ENCODE peak calls at places on chromosomes 11 and 22, in eight cellular contexts. L, I, A, Q, K, C, E and R are unnamed samples.

GRCh38 chr11:30873924-30874323 is 287.8 kb upstream of the MPPED2 start:
- ATAC-seq in L (no peak), K (no peak), I (no peak), Q (no peak), E (no peak), C (no peak), A (no peak), R (no peak)

GRCh38 chr22:38531251-38531956 is 25.3 kb upstream of the DDX17 start:
- ATAC-seq in L (no peak), A (no peak), C (no peak), I (no peak), K (no peak), Q (no peak), E (no peak), R (no peak)

GRCh38 chr11:86129775-86130540 is 61.1 kb upstream of the PICALM start:
- ATAC-seq in K (no peak), Q (peak), L (no peak), C (no peak), A (no peak), I (no peak), E (no peak), R (no peak)

GRCh38 chr11:130487390-130488186 is 39.1 kb downstream of the ADAMTS15 start:
- ATAC-seq in C (peak), K (peak), Q (no peak), L (no peak), E (no peak), I (no peak), A (peak), R (no peak)

GRCh38 chr11:120532082-120532481 is 20.5 kb downstream of the GRIK4 start:
- ATAC-seq in L (no peak), Q (no peak), A (no peak), E (no peak), I (no peak), C (no peak), K (peak), R (no peak)

GRCh38 chr22:28948404-28948803 is 65.0 kb downstream of the ZNRF3 start:
- ATAC-seq in K (peak), E (no peak), L (no peak), Q (no peak), A (no peak), C (no peak), I (no peak), R (no peak)

GRCh38 chr22:23237841-23238240 is 57.5 kb downstream of the BCR start:
- ATAC-seq in L (no peak), E (no peak), A (no peak), I (no peak), Q (no peak), K (no peak), C (no peak), R (no peak)

GRCh38 chr11:44623321-44623715 is 57.9 kb downstream of the CD82 start:
- ATAC-seq in K (no peak), L (no peak), Q (peak), I (no peak), E (no peak), A (no peak), C (no peak), R (no peak)

GRCh38 chr11:75191330-75191717 is 40.4 kb downstream of the SLCO2B1 start:
- ATAC-seq in K (peak), A (no peak), I (no peak), C (no peak), Q (no peak), E (peak), L (no peak), R (no peak)

GRCh38 chr11:116890193-116890592 is 52.8 kb upstream of the APOA1 start:
- ATAC-seq in L (no peak), C (no peak), Q (peak), I (no peak), E (no peak), K (no peak), A (no peak), R (no peak)

GRCh38 chr11:25734592-25735211 is 597.2 kb upstream of the ANO3 start:
- ATAC-seq in I (no peak), C (peak), A (no peak), E (peak), L (no peak), K (no peak), Q (no peak), R (no peak)

GRCh38 chr11:84289381-84289906 is 1003.3 kb upstream of the CCDC90B start:
- ATAC-seq in K (no peak), A (no peak), L (no peak), E (no peak), Q (peak), I (no peak), C (no peak), R (no peak)

GRCh38 chr11:64814712-64815187 is 4.4 kb upstream of the MEN1 start:
- ATAC-seq in K (no peak), I (no peak), E (no peak), C (no peak), L (no peak), Q (peak), A (no peak), R (no peak)

GRCh38 chr22:42277988-42278776 is 7.7 kb upstream of the TCF20 start:
- ATAC-seq in I (peak), A (peak), E (peak), L (no peak), K (no peak), Q (peak), C (no peak), R (no peak)

GRCh38 chr11:119764108-119764874 is 35.3 kb upstream of the NECTIN1 start:
- ATAC-seq in C (peak), E (peak), A (peak), I (no peak), Q (no peak), L (no peak), K (no peak), R (peak)

GRCh38 chr11:75182652-75183051 is 31.7 kb downstream of the SLCO2B1 start:
- ATAC-seq in A (no peak), E (no peak), L (no peak), C (peak), I (no peak), K (no peak), Q (no peak), R (peak)

GRCh38 chr11:58727415-58727797 is 4.3 kb downstream of the GLYAT start:
- ATAC-seq in E (no peak), A (no peak), Q (no peak), L (no peak), K (no peak), C (no peak), I (peak), R (no peak)

GRCh38 chr11:69272055-69272454 is 21.9 kb upstream of the MYEOV start:
- ATAC-seq in L (no peak), I (no peak), K (no peak), Q (no peak), E (no peak), C (no peak), A (no peak), R (no peak)

GRCh38 chr11:41954034-41954433 is 494.6 kb upstream of the LRRC4C start:
- ATAC-seq in C (no peak), I (no peak), A (no peak), K (no peak), L (no peak), Q (no peak), E (no peak), R (no peak)

GRCh38 chr11:16883179-16883578 is 131.0 kb downstream of the PLEKHA7 start:
- ATAC-seq in C (peak), K (peak), I (peak), Q (no peak), L (peak), A (peak), E (peak), R (no peak)

GRCh38 chr11:86636275-86636674 is 36.1 kb downstream of the ME3 start:
- ATAC-seq in K (no peak), I (no peak), Q (no peak), C (no peak), A (no peak), L (no peak), E (no peak), R (no peak)

GRCh38 chr11:76974179-76974891 is 59.9 kb upstream of the B3GNT6 start:
- ATAC-seq in I (no peak), E (no peak), Q (no peak), A (no peak), L (no peak), K (no peak), C (no peak), R (no peak)

GRCh38 chr11:61378713-61379313 is 13.6 kb upstream of the TMEM216 start:
- ATAC-seq in L (no peak), E (no peak), C (peak), I (no peak), K (peak), A (peak), Q (no peak), R (peak)

GRCh38 chr22:17402304-17402703 is 33.0 kb downstream of the CECR2 start:
- ATAC-seq in E (no peak), Q (no peak), C (no peak), I (no peak), K (no peak), A (no peak), L (no peak), R (no peak)

GRCh38 chr22:37120569-37121340 is 11.2 kb upstream of the TMPRSS6 start:
- ATAC-seq in C (no peak), I (no peak), A (no peak), Q (no peak), K (no peak), E (no peak), L (no peak), R (no peak)

GRCh38 chr11:130121430-130121978 is 38.1 kb upstream of the ST14 start:
- ATAC-seq in L (peak), A (no peak), E (no peak), K (no peak), I (no peak), C (no peak), Q (no peak), R (no peak)

GRCh38 chr11:76266269-76266668 is 60.0 kb upstream of the WNT11 start:
- ATAC-seq in K (no peak), C (peak), A (peak), I (no peak), E (no peak), L (peak), Q (no peak), R (peak)

GRCh38 chr22:36912694-36913430 is 566 bp upstream of the CSF2RB start:
- ATAC-seq in C (peak), I (no peak), E (no peak), Q (no peak), A (no peak), L (no peak), K (no peak), R (peak)

GRCh38 chr11:44538375-44539054 is 26.9 kb upstream of the CD82 start:
- ATAC-seq in K (peak), L (peak), A (peak), C (peak), Q (peak), I (peak), E (peak), R (peak)

GRCh38 chr22:23137905-23138520 is 3.8 kb downstream of the RSPH14 start:
- ATAC-seq in I (no peak), E (no peak), C (no peak), A (no peak), Q (peak), K (no peak), L (no peak), R (no peak)

GRCh38 chr11:3865388-3866193 is 10.1 kb downstream of the STIM1 start:
- ATAC-seq in I (peak), Q (peak), E (no peak), A (peak), C (no peak), K (peak), L (no peak), R (peak)
- H3K4me3 ChIP-seq in I (no peak), Q (peak), E (no peak), A (no peak), C (no peak), K (peak), L (no peak), R (no peak)

GRCh38 chr11:114243461-114244372 is 52.5 kb upstream of the NNMT start:
- ATAC-seq in A (peak), E (no peak), L (no peak), C (no peak), Q (no peak), I (peak), K (no peak), R (peak)
- TF ChIP-seq POLR2AphosphoS5 in A (no peak), E (no peak), L (no peak), C (peak), Q (no peak), I (no peak), K (no peak), R (no peak)

DNA sequence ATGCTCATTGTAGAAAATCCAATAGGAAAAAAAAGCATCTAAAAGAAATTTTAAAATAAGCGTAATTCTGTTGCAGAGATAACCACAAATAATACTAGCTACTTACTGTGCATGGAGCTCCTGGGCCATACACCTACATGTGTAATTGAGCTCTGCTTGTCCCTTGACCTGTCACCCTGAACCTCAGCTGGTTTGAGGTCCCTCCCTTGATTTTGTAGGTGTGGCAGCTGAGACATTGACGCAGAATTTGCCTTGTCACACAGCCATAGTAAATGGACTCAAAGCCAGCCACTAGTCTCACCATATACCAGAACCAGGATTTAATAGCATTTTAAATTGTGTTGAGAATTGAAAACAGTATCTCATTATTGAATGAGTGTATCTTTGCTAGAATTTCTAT is 135.2 kb downstream of the MORC2 start:
- ATAC-seq in Q (no peak), E (no peak), K (no peak), I (no peak), L (no peak), A (no peak), C (no peak), R (no peak)
- H3K27ac ChIP-seq in Q (no peak), E (no peak), K (no peak), I (no peak), L (no peak), A (no peak), C (no peak), R (no peak)

GRCh38 chr11:109914038-109914437 is 179.2 kb upstream of the ZC3H12C start:
- ATAC-seq in A (no peak), E (peak), Q (no peak), I (no peak), K (no peak), L (peak), C (peak), R (no peak)

GRCh38 chr11:109911488-109911887 is 181.7 kb upstream of the ZC3H12C start:
- ATAC-seq in L (no peak), C (no peak), Q (no peak), E (no peak), I (no peak), A (no peak), K (no peak), R (no peak)

DNA sequence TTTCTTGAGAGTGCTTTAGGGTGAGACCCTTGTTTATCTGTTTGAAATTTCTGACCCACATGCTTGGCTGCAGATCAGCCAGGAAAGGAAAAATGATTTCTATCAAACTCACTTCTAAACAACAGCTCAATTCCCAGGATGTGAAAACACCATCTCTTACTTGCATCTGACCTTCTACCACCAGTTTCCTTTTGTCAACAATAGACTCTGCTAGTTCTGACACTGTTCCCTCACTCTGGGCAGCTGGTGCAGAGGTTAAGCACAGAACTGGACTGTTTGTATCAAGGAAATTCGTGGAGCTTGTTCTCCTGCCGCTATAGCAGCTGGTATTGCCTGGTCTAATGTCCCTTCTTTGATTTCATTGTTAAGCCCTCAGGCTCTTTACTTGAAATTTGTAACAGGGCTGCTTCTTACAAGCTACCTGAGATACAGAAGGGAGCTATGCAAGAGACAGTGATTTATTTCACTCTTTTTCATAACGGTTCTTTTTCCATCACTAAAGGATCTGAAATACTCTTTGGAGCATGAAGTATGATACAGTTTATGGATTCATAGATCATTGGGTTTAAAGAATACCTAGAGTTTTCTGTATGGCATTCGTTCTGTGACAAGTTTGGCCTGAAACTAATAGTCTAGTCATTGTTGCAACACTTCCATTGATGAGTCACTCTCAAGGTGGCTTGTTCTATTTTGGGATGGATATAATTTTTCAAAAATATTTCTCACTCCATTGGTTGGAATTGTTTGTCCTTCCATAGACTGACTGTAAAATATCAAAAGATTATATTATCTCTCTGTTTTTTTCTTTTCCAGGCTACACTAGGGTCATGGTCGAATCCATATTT is 178.2 kb upstream of the ZC3H12C start:
- ATAC-seq in C (no peak), E (no peak), I (peak), A (no peak), Q (no peak), L (peak), K (no peak), R (no peak)
- H3K4me3 ChIP-seq in C (no peak), E (no peak), I (no peak), A (no peak), Q (no peak), L (no peak), K (no peak), R (no peak)

GRCh38 chr22:19965771-19966709 is 24.4 kb upstream of the TXNRD2 start:
- ATAC-seq in K (no peak), C (no peak), L (no peak), A (no peak), I (peak), Q (no peak), E (peak), R (no peak)
- TF ChIP-seq POLR2AphosphoS5 in K (no peak), C (no peak), L (no peak), A (no peak), I (no peak), Q (no peak), E (no peak), R (no peak)